ENCODE peak calls at places on chromosomes 1 and 21, in six cellular contexts. One of them, this sample, is unnamed.

GRCh38 chr1:232579958-232580705 is 49.8 kb downstream of the SIPA1L2 start:
- DNase-seq in AG04449: no peak
- DNase-seq in RWPE2: no peak
- DNase-seq in CD4-positive, alpha-beta T cell: no peak
- DNase-seq in nephron progenitor cell: no peak
- DNase-seq in progenitor cell of endocrine pancreas: no peak
- DNase-seq in this sample: no peak

GRCh38 chr1:109399326-109399957 is 1.7 kb upstream of the SORT1 start:
- DNase-seq in AG04449: no peak
- DNase-seq in RWPE2: no peak
- DNase-seq in CD4-positive, alpha-beta T cell: no peak
- DNase-seq in nephron progenitor cell: peak
- DNase-seq in progenitor cell of endocrine pancreas: no peak
- DNase-seq in this sample: no peak

GRCh38 chr1:26597629-26598039 is 68.1 kb downstream of the RPS6KA1 start:
- DNase-seq in AG04449: no peak
- DNase-seq in RWPE2: no peak
- DNase-seq in CD4-positive, alpha-beta T cell: no peak
- DNase-seq in nephron progenitor cell: no peak
- DNase-seq in progenitor cell of endocrine pancreas: no peak
- DNase-seq in this sample: no peak

GRCh38 chr1:202959276-202959620 is 1.1 kb upstream of the ADIPOR1 start:
- DNase-seq in AG04449: no peak
- DNase-seq in RWPE2: no peak
- DNase-seq in CD4-positive, alpha-beta T cell: no peak
- DNase-seq in nephron progenitor cell: no peak
- DNase-seq in progenitor cell of endocrine pancreas: no peak
- DNase-seq in this sample: no peak

GRCh38 chr1:49677706-49678105 is 346.0 kb downstream of the AGBL4 start:
- DNase-seq in AG04449: no peak
- DNase-seq in RWPE2: no peak
- DNase-seq in CD4-positive, alpha-beta T cell: no peak
- DNase-seq in nephron progenitor cell: no peak
- DNase-seq in progenitor cell of endocrine pancreas: no peak
- DNase-seq in this sample: no peak

GRCh38 chr21:42234464-42235241 is 15.7 kb downstream of the ABCG1 start:
- DNase-seq in AG04449: no peak
- DNase-seq in RWPE2: no peak
- DNase-seq in CD4-positive, alpha-beta T cell: peak
- DNase-seq in nephron progenitor cell: peak
- DNase-seq in progenitor cell of endocrine pancreas: peak
- DNase-seq in this sample: no peak

GRCh38 chr1:48688102-48688760 is 88.5 kb downstream of the BEND5 start:
- DNase-seq in AG04449: no peak
- DNase-seq in RWPE2: no peak
- DNase-seq in CD4-positive, alpha-beta T cell: no peak
- DNase-seq in nephron progenitor cell: no peak
- DNase-seq in progenitor cell of endocrine pancreas: no peak
- DNase-seq in this sample: no peak

GRCh38 chr1:204643503-204643902 is 42.0 kb downstream of the LRRN2 start:
- DNase-seq in AG04449: no peak
- DNase-seq in RWPE2: no peak
- DNase-seq in CD4-positive, alpha-beta T cell: no peak
- DNase-seq in nephron progenitor cell: no peak
- DNase-seq in progenitor cell of endocrine pancreas: no peak
- DNase-seq in this sample: no peak

GRCh38 chr1:156421062-156421938 is 52.3 kb downstream of the RHBG start:
- DNase-seq in AG04449: no peak
- DNase-seq in RWPE2: peak
- DNase-seq in CD4-positive, alpha-beta T cell: peak
- DNase-seq in nephron progenitor cell: peak
- DNase-seq in progenitor cell of endocrine pancreas: peak
- DNase-seq in this sample: no peak

GRCh38 chr1:33377750-33378149 is 53.1 kb downstream of the PHC2 start:
- DNase-seq in AG04449: no peak
- DNase-seq in RWPE2: no peak
- DNase-seq in CD4-positive, alpha-beta T cell: no peak
- DNase-seq in nephron progenitor cell: no peak
- DNase-seq in progenitor cell of endocrine pancreas: no peak
- DNase-seq in this sample: no peak

GRCh38 chr1:119373465-119373864 is 4.9 kb downstream of the HAO2 start:
- DNase-seq in AG04449: no peak
- DNase-seq in RWPE2: no peak
- DNase-seq in CD4-positive, alpha-beta T cell: no peak
- DNase-seq in nephron progenitor cell: no peak
- DNase-seq in progenitor cell of endocrine pancreas: no peak
- DNase-seq in this sample: no peak

GRCh38 chr1:193108471-193108870 is 3.3 kb upstream of the GLRX2 start:
- DNase-seq in AG04449: no peak
- DNase-seq in RWPE2: no peak
- DNase-seq in CD4-positive, alpha-beta T cell: no peak
- DNase-seq in nephron progenitor cell: no peak
- DNase-seq in progenitor cell of endocrine pancreas: no peak
- DNase-seq in this sample: no peak

GRCh38 chr1:10308001-10308400 is 90.9 kb upstream of the PGD start:
- DNase-seq in AG04449: no peak
- DNase-seq in RWPE2: no peak
- DNase-seq in CD4-positive, alpha-beta T cell: no peak
- DNase-seq in nephron progenitor cell: no peak
- DNase-seq in progenitor cell of endocrine pancreas: no peak
- DNase-seq in this sample: no peak

GRCh38 chr1:214403431-214403830 is 122.5 kb downstream of the SMYD2 start:
- DNase-seq in AG04449: no peak
- DNase-seq in RWPE2: no peak
- DNase-seq in CD4-positive, alpha-beta T cell: no peak
- DNase-seq in nephron progenitor cell: no peak
- DNase-seq in progenitor cell of endocrine pancreas: no peak
- DNase-seq in this sample: no peak

GRCh38 chr1:218930879-218931278 is 242.8 kb upstream of the LYPLAL1 start:
- DNase-seq in AG04449: no peak
- DNase-seq in RWPE2: no peak
- DNase-seq in CD4-positive, alpha-beta T cell: no peak
- DNase-seq in nephron progenitor cell: no peak
- DNase-seq in progenitor cell of endocrine pancreas: no peak
- DNase-seq in this sample: no peak

GRCh38 chr1:165898837-165899236 is 71.4 kb downstream of the UCK2 start:
- DNase-seq in AG04449: peak
- DNase-seq in RWPE2: peak
- DNase-seq in CD4-positive, alpha-beta T cell: no peak
- DNase-seq in nephron progenitor cell: no peak
- DNase-seq in progenitor cell of endocrine pancreas: no peak
- DNase-seq in this sample: no peak

GRCh38 chr1:47676311-47677054 is 238.6 kb downstream of the FOXD2 start:
- DNase-seq in AG04449: no peak
- DNase-seq in RWPE2: no peak
- DNase-seq in CD4-positive, alpha-beta T cell: no peak
- DNase-seq in nephron progenitor cell: no peak
- DNase-seq in progenitor cell of endocrine pancreas: no peak
- DNase-seq in this sample: no peak

GRCh38 chr1:81799939-81800740 is 594 bp upstream of the ADGRL2 start:
- DNase-seq in AG04449: no peak
- DNase-seq in RWPE2: no peak
- DNase-seq in CD4-positive, alpha-beta T cell: no peak
- DNase-seq in nephron progenitor cell: peak
- DNase-seq in progenitor cell of endocrine pancreas: peak
- DNase-seq in this sample: no peak

GRCh38 chr21:35223480-35224156 is 174.5 kb upstream of the RUNX1 start:
- DNase-seq in AG04449: no peak
- DNase-seq in RWPE2: no peak
- DNase-seq in CD4-positive, alpha-beta T cell: no peak
- DNase-seq in nephron progenitor cell: no peak
- DNase-seq in progenitor cell of endocrine pancreas: no peak
- DNase-seq in this sample: no peak

GRCh38 chr1:114558548-114558947 is 22.9 kb downstream of the BCAS2 start:
- DNase-seq in AG04449: no peak
- DNase-seq in RWPE2: no peak
- DNase-seq in CD4-positive, alpha-beta T cell: no peak
- DNase-seq in nephron progenitor cell: no peak
- DNase-seq in progenitor cell of endocrine pancreas: no peak
- DNase-seq in this sample: no peak

GRCh38 chr1:114552106-114552639 is 29.2 kb downstream of the BCAS2 start:
- DNase-seq in AG04449: no peak
- DNase-seq in RWPE2: no peak
- DNase-seq in CD4-positive, alpha-beta T cell: no peak
- DNase-seq in nephron progenitor cell: no peak
- DNase-seq in progenitor cell of endocrine pancreas: no peak
- DNase-seq in this sample: no peak

GRCh38 chr1:114551400-114551799 is 30.0 kb downstream of the BCAS2 start:
- DNase-seq in AG04449: no peak
- DNase-seq in RWPE2: no peak
- DNase-seq in CD4-positive, alpha-beta T cell: no peak
- DNase-seq in nephron progenitor cell: no peak
- DNase-seq in progenitor cell of endocrine pancreas: no peak
- DNase-seq in this sample: no peak

GRCh38 chr1:114550336-114550735 is 31.1 kb downstream of the BCAS2 start:
- DNase-seq in AG04449: no peak
- DNase-seq in RWPE2: no peak
- DNase-seq in CD4-positive, alpha-beta T cell: no peak
- DNase-seq in nephron progenitor cell: no peak
- DNase-seq in progenitor cell of endocrine pancreas: no peak
- DNase-seq in this sample: no peak

GRCh38 chr1:114554577-114554976 is 26.8 kb downstream of the BCAS2 start:
- DNase-seq in AG04449: no peak
- DNase-seq in RWPE2: no peak
- DNase-seq in CD4-positive, alpha-beta T cell: no peak
- DNase-seq in nephron progenitor cell: no peak
- DNase-seq in progenitor cell of endocrine pancreas: no peak
- DNase-seq in this sample: no peak
- TF ChIP-seq CTCF in AG04449: no peak
- TF ChIP-seq CTCF in RWPE2: no peak
- TF ChIP-seq CTCF in CD4-positive, alpha-beta T cell: no peak
- TF ChIP-seq CTCF in nephron progenitor cell: no peak
- TF ChIP-seq CTCF in progenitor cell of endocrine pancreas: no peak
- TF ChIP-seq CTCF in this sample: no peak

GRCh38 chr1:84643183-84643582 is 47.1 kb downstream of the SSX2IP start:
- DNase-seq in AG04449: no peak
- DNase-seq in RWPE2: no peak
- DNase-seq in CD4-positive, alpha-beta T cell: no peak
- DNase-seq in nephron progenitor cell: no peak
- DNase-seq in progenitor cell of endocrine pancreas: no peak
- DNase-seq in this sample: no peak
- TF ChIP-seq CTCF in AG04449: no peak
- TF ChIP-seq CTCF in RWPE2: no peak
- TF ChIP-seq CTCF in CD4-positive, alpha-beta T cell: no peak
- TF ChIP-seq CTCF in nephron progenitor cell: no peak
- TF ChIP-seq CTCF in progenitor cell of endocrine pancreas: no peak
- TF ChIP-seq CTCF in this sample: no peak

GRCh38 chr21:38796426-38796825 is 9.3 kb upstream of the ETS2 start:
- DNase-seq in AG04449: no peak
- DNase-seq in RWPE2: no peak
- DNase-seq in CD4-positive, alpha-beta T cell: no peak
- DNase-seq in nephron progenitor cell: no peak
- DNase-seq in progenitor cell of endocrine pancreas: no peak
- DNase-seq in this sample: no peak
- TF ChIP-seq CTCF in AG04449: no peak
- TF ChIP-seq CTCF in RWPE2: peak
- TF ChIP-seq CTCF in CD4-positive, alpha-beta T cell: no peak
- TF ChIP-seq CTCF in nephron progenitor cell: no peak
- TF ChIP-seq CTCF in progenitor cell of endocrine pancreas: no peak
- TF ChIP-seq CTCF in this sample: peak

GRCh38 chr1:112693821-112694220 is 13.1 kb downstream of the RHOC start:
- DNase-seq in AG04449: no peak
- DNase-seq in RWPE2: no peak
- DNase-seq in CD4-positive, alpha-beta T cell: no peak
- DNase-seq in nephron progenitor cell: no peak
- DNase-seq in progenitor cell of endocrine pancreas: no peak
- DNase-seq in this sample: no peak

GRCh38 chr1:112694363-112694929 is 12.5 kb downstream of the RHOC start:
- DNase-seq in AG04449: no peak
- DNase-seq in RWPE2: no peak
- DNase-seq in CD4-positive, alpha-beta T cell: no peak
- DNase-seq in nephron progenitor cell: no peak
- DNase-seq in progenitor cell of endocrine pancreas: no peak
- DNase-seq in this sample: no peak

GRCh38 chr1:112695276-112695675 is 11.7 kb downstream of the RHOC start:
- DNase-seq in AG04449: no peak
- DNase-seq in RWPE2: no peak
- DNase-seq in CD4-positive, alpha-beta T cell: no peak
- DNase-seq in nephron progenitor cell: no peak
- DNase-seq in progenitor cell of endocrine pancreas: no peak
- DNase-seq in this sample: no peak

GRCh38 chr1:112689842-112690237 is 15.4 kb downstream of the MOV10 start:
- DNase-seq in AG04449: no peak
- DNase-seq in RWPE2: no peak
- DNase-seq in CD4-positive, alpha-beta T cell: no peak
- DNase-seq in nephron progenitor cell: no peak
- DNase-seq in progenitor cell of endocrine pancreas: no peak
- DNase-seq in this sample: no peak

GRCh38 chr1:112692681-112693080 is 14.2 kb downstream of the RHOC start:
- DNase-seq in AG04449: no peak
- DNase-seq in RWPE2: no peak
- DNase-seq in CD4-positive, alpha-beta T cell: no peak
- DNase-seq in nephron progenitor cell: no peak
- DNase-seq in progenitor cell of endocrine pancreas: no peak
- DNase-seq in this sample: no peak
- TF ChIP-seq CTCF in AG04449: no peak
- TF ChIP-seq CTCF in RWPE2: no peak
- TF ChIP-seq CTCF in CD4-positive, alpha-beta T cell: no peak
- TF ChIP-seq CTCF in nephron progenitor cell: no peak
- TF ChIP-seq CTCF in progenitor cell of endocrine pancreas: no peak
- TF ChIP-seq CTCF in this sample: no peak

This sample was measured in chondrocyte.